ENCODE peak calls at places on chromosomes 13 and 19, in five cellular contexts. N is HS-27A; X is activated CD8-positive, alpha-beta memory T cell treated with anti-CD3 and anti-CD28 coated beads for 48 hours; G is left cardiac atrium; O is posterior vena cava. S is an unnamed sample.

GRCh38 chr13:38888309-38888708 is 102.3 kb downstream of the STOML3 start:
- DNase-seq in O (no peak), G (no peak), N (no peak), X (no peak), S (no peak)

GRCh38 chr19:40165362-40165937 is 25.8 kb upstream of the MAP3K10 start:
- DNase-seq in O (no peak), X (peak; percentile 31), N (no peak), G (peak; percentile 42), S (no peak)

GRCh38 chr13:111184685-111185401 is 69.7 kb downstream of the ARHGEF7 start:
- DNase-seq in X (no peak), O (no peak), N (no peak), G (no peak), S (no peak)

GRCh38 chr13:110726726-110727125 is 13.2 kb downstream of the ING1 start:
- DNase-seq in X (peak; percentile 37), O (no peak), G (no peak), N (no peak), S (no peak)

GRCh38 chr13:96652506-96652905 is 341.8 kb downstream of the OXGR1 start:
- DNase-seq in O (no peak), X (no peak), G (no peak), N (no peak), S (no peak)

GRCh38 chr19:55542292-55542855 is 3.0 kb downstream of the SBK3 start:
- DNase-seq in X (no peak), G (no peak), N (no peak), O (no peak), S (no peak)

GRCh38 chr19:35176183-35176570 is 21.6 kb downstream of the FXYD5 start:
- DNase-seq in N (no peak), X (no peak), O (no peak), G (no peak), S (no peak)

GRCh38 chr13:46605824-46606554 is 53.0 kb downstream of the LRCH1 start:
- DNase-seq in O (no peak), G (no peak), X (no peak), N (no peak), S (no peak)

GRCh38 chr19:31110331-31110730 is 238.9 kb downstream of the TSHZ3 start:
- DNase-seq in O (no peak), X (no peak), N (no peak), G (peak; percentile 31), S (no peak)

GRCh38 chr19:6271251-6271650 is 8.5 kb downstream of the MLLT1 start:
- DNase-seq in N (no peak), O (peak; percentile 80), G (no peak), X (no peak), S (no peak)

GRCh38 chr19:10007811-10008211 is 2.5 kb downstream of the COL5A3 start:
- DNase-seq in O (no peak), N (no peak), G (peak; percentile 57), X (no peak), S (no peak)

GRCh38 chr19:27794444-27795042 is 1418.4 kb downstream of the UQCRFS1 start:
- DNase-seq in X (no peak), N (no peak), G (peak; percentile 43), O (peak; percentile 80), S (no peak)

GRCh38 chr13:111572956-111573355 is 252.5 kb downstream of the TEX29 start:
- DNase-seq in O (peak; percentile 66), X (no peak), N (no peak), G (no peak), S (no peak)